ENCODE peak calls at places on chromosomes 16 and 17, in five cellular contexts. Q is kidney, W is cardiac muscle cell, P is left lung, L is left ventricle myocardium inferior. G is an unnamed sample. For H3K9me3, the result is how much of the 10 kb centered on the place peaks cover.

GRCh38 chr17:73510981-73511442 is 133.2 kb downstream of the SDK2 start:
- DNase-seq in W (no peak), L (no peak), P (peak), Q (peak), G (no peak)

GRCh38 chr17:68288375-68288774 is 2.6 kb downstream of the SLC16A6 start:
- DNase-seq in L (no peak), Q (no peak), W (no peak), P (no peak), G (no peak)

GRCh38 chr16:24815052-24815451 is 30.7 kb upstream of the SLC5A11 start:
- DNase-seq in L (no peak), P (no peak), Q (no peak), W (no peak), G (no peak)

GRCh38 chr17:69500911-69501429 is 86.5 kb downstream of the MAP2K6 start:
- DNase-seq in Q (no peak), L (no peak), P (no peak), W (no peak), G (no peak)

GRCh38 chr16:68993885-68994284 is 111.6 kb upstream of the HAS3 start:
- DNase-seq in L (no peak), Q (no peak), P (no peak), W (no peak), G (no peak)

GRCh38 chr17:33328129-33328528 is 35.0 kb upstream of the ASIC2 start:
- DNase-seq in P (no peak), L (no peak), W (peak), Q (no peak), G (no peak)

GRCh38 chr17:43905985-43906852 is 1.1 kb downstream of the MPP2 start:
- DNase-seq in L (peak), W (peak), Q (peak), P (no peak), G (peak)

GRCh38 chr17:60421273-60422161 is 772 bp upstream of the CHCT1 start:
- DNase-seq in W (peak), L (peak), Q (peak), P (peak), G (peak)

GRCh38 chr17:65698381-65699061 is 137.1 kb upstream of the AXIN2 start:
- DNase-seq in Q (no peak), P (no peak), L (no peak), W (peak), G (no peak)

GRCh38 chr16:68267612-68268405 is 3.5 kb downstream of the SLC7A6 start:
- DNase-seq in P (no peak), Q (no peak), L (no peak), W (no peak), G (no peak)

GRCh38 chr16:84724619-84725307 is 25.0 kb downstream of the USP10 start:
- DNase-seq in Q (no peak), W (no peak), L (no peak), P (no peak), G (no peak)

GRCh38 chr17:77616243-77616731 is 342.2 kb upstream of the TNRC6C start:
- DNase-seq in W (no peak), P (no peak), L (no peak), Q (no peak), G (no peak)

GRCh38 chr17:8837438-8838075 is 29.9 kb downstream of the PIK3R6 start:
- DNase-seq in P (no peak), L (no peak), Q (no peak), W (no peak), G (no peak)

GRCh38 chr17:22145605-22146178 is 453.4 kb downstream of the KCNJ18 start:
- DNase-seq in W (no peak), P (peak), Q (peak), L (no peak), G (no peak)

GRCh38 chr17:10612957-10613744 is 44.0 kb downstream of the MYH3 start:
- DNase-seq in W (no peak), Q (no peak), P (no peak), L (no peak), G (no peak)

GRCh38 chr17:57296231-57296630 is 39.9 kb downstream of the MSI2 start:
- DNase-seq in L (no peak), W (no peak), Q (no peak), P (no peak), G (no peak)

GRCh38 chr16:31874354-31875111 is 926 bp downstream of the ZNF267 start:
- DNase-seq in P (no peak), W (peak), L (no peak), Q (no peak), G (no peak)

GRCh38 chr16:27430512-27430911 is 28.5 kb downstream of the IL21R start:
- DNase-seq in Q (no peak), P (no peak), L (no peak), W (no peak), G (no peak)

GRCh38 chr17:45406107-45406506 is 26.6 kb downstream of the ARHGAP27 start:
- DNase-seq in W (no peak), L (no peak), Q (no peak), P (no peak), G (no peak)

GRCh38 chr17:6936370-6937028 is 59.4 kb upstream of the ALOX12 start:
- DNase-seq in L (no peak), Q (no peak), P (no peak), W (no peak), G (no peak)

GRCh38 chr17:63699638-63700527 is at the start of gene LIMD2:
- DNase-seq in W (peak), Q (peak), L (peak), P (peak), G (peak)

GRCh38 chr16:77822656-77823055 is 34.3 kb downstream of the VAT1L start:
- DNase-seq in Q (no peak), P (no peak), W (no peak), L (no peak), G (no peak)

GRCh38 chr17:73492802-73493139 is 151.5 kb downstream of the SDK2 start:
- DNase-seq in P (no peak), Q (no peak), L (no peak), W (peak), G (no peak)

GRCh38 chr17:72346306-72346705 is 225.5 kb downstream of the SOX9 start:
- DNase-seq in W (no peak), L (no peak), P (no peak), Q (no peak), G (no peak)

GRCh38 chr17:5630434-5630833 is 46.1 kb upstream of the NLRP1 start:
- DNase-seq in Q (no peak), L (no peak), P (no peak), W (no peak), G (no peak)

GRCh38 chr16:4601317-4602186 is 13.1 kb downstream of the UBALD1 start:
- DNase-seq in Q (no peak), W (no peak), L (no peak), P (no peak), G (no peak)

GRCh38 chr16:55641430-55642056 is 14.2 kb upstream of the SLC6A2 start:
- DNase-seq in Q (no peak), L (no peak), P (no peak), W (no peak), G (no peak)

GRCh38 chr17:45031231-45032149 is 19.9 kb downstream of the DCAKD start:
- DNase-seq in L (no peak), Q (no peak), P (no peak), W (no peak), G (no peak)

GRCh38 chr17:72572604-72573491 is 452.0 kb downstream of the SOX9 start:
- DNase-seq in L (no peak), P (no peak), Q (no peak), W (no peak), G (no peak)

GRCh38 chr17:77319211-77320031 is 178.7 kb downstream of the SEC14L1 start:
- DNase-seq in W (no peak), L (peak), Q (peak), P (peak), G (peak)

GRCh38 chr16:84686702-84687298 is 13.0 kb upstream of the USP10 start:
- DNase-seq in W (peak), Q (no peak), P (no peak), L (no peak), G (no peak)

GRCh38 chr17:50183439-50184001 is 17.7 kb downstream of the SGCA start:
- DNase-seq in Q (no peak), L (no peak), P (peak), W (no peak), G (no peak)

GRCh38 chr16:4358236-4358635 is 7.1 kb upstream of the PAM16 start:
- DNase-seq in Q (no peak), P (peak), W (no peak), L (no peak), G (no peak)

GRCh38 chr17:55492951-55493350 is 18.3 kb downstream of the SMIM36 start:
- DNase-seq in L (no peak), W (no peak), Q (no peak), P (no peak), G (no peak)

GRCh38 chr16:83951544-83951943 is 1.5 kb upstream of the OSGIN1 start:
- DNase-seq in W (no peak), L (no peak), P (no peak), Q (no peak), G (no peak)

GRCh38 chr17:30368896-30369720 is 9.6 kb upstream of the CPD start:
- DNase-seq in L (no peak), P (no peak), Q (no peak), W (no peak), G (no peak)

GRCh38 chr17:38591759-38592241 is 14.0 kb downstream of the SRCIN1 start:
- DNase-seq in W (no peak), Q (peak), P (no peak), L (no peak), G (no peak)

GRCh38 chr17:74542727-74543383 is 3.1 kb downstream of the CD300C start:
- DNase-seq in W (no peak), L (no peak), P (no peak), Q (peak), G (no peak)
- H3K9me3 ChIP-seq in W (under half), L (under half), P (under half), Q (under half), G (under half)

DNA sequence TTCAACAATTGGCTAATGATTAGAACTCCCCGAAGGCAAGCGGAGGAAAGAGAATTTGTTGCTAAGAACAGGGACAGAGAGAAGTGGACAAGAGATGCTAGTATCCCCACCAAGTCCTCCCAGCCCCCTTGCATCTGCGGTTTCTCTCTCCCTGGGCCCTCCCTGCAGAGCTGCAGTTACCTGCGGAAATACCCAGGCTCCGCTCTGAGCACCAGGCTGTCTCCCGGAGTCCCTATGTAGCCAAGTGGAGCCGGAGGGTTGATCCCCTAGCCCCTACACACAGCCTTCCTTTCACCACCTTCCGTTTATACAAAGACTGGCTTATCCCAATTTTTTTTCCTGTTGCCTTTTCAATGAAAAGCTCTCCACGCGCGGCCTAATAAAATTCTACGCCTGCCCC is 834.4 kb downstream of the KCNJ2 start:
- DNase-seq in P (no peak), W (no peak), L (no peak), Q (no peak), G (no peak)
- H3K9me3 ChIP-seq in P (under half), W (under half), L (under half), Q (under half), G (under half)

GRCh38 chr16:3285131-3285530 is 1.8 kb downstream of the ZNF263 start:
- DNase-seq in Q (no peak), W (no peak), P (no peak), L (no peak), G (no peak)
- H3K9me3 ChIP-seq in Q (under half), W (under half), P (under half), L (half or more), G (under half)

DNA sequence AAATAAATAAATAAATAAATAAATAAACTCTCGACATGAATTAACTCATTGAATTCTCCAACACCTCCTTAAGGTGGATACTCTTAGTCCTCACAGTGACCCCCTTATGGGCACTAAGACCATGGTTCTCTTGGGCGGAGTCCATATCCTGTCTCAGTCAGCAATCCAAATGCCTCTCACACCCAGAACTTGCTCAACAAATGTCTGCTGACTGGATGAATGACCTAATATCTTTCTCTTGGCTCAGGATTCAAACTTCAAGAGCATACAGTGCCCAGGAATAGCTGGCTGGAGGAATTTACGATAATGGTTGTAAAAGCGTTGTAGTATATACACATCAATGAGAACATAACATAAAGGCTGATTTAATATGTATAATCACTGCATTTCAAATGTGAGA is 6.8 kb upstream of the UBB start:
- DNase-seq in W (no peak), L (no peak), P (no peak), Q (no peak), G (no peak)
- H3K9me3 ChIP-seq in W (under half), L (under half), P (under half), Q (under half), G (under half)

GRCh38 chr17:52696362-52696761 is 537.8 kb upstream of the CA10 start:
- DNase-seq in W (no peak), Q (no peak), P (no peak), L (no peak), G (no peak)
- H3K9me3 ChIP-seq in W (under half), Q (under half), P (under half), L (under half), G (under half)

DNA sequence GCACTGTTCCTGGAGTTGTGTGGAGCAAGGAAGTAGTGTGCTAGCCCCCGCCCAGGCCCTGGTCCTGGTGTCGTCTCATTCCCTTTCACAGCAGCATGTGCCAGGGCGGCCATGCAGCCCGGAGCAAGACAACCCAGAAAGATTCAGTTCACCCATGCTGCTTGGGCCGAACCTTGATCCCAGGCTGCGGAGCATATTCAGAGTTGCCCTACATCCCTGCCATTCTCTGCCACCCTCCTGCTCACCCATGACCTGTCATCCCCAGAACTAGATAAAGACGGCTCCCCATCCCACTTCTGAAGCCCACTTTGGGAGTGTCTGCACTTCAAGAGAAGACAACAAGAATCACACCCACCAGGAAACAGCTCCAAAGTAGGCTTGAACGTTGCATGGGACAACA is 2452.5 kb downstream of the TP53TG3F start:
- DNase-seq in P (peak), L (no peak), Q (no peak), W (no peak), G (no peak)
- H3K9me3 ChIP-seq in P (half or more), L (under half), Q (under half), W (under half), G (under half)

G was measured in T-helper 17 cell.